ENCODE peak calls at places on chromosomes 3 and 15, in four cellular contexts. T is coronary artery, K is HL-60, N is brain microvascular endothelial cell. M is an unnamed sample.

GRCh38 chr3:176767385-176767784 is 429.9 kb downstream of the TBL1XR1 start:
- DNase-seq in T (no peak), N (peak), K (no peak), M (no peak)

GRCh38 chr3:105402287-105402801 is 35.6 kb downstream of the ALCAM start:
- DNase-seq in N (peak), K (no peak), T (no peak), M (no peak)

GRCh38 chr3:116445291-116445841 is at the start of gene LSAMP:
- DNase-seq in K (no peak), N (no peak), T (no peak), M (no peak)

GRCh38 chr3:170476291-170476690 is 57.6 kb downstream of the CLDN11 start:
- DNase-seq in N (no peak), K (no peak), T (no peak), M (no peak)

GRCh38 chr15:43975326-43975725 is 148.5 kb downstream of the WDR76 start:
- DNase-seq in T (no peak), N (no peak), K (no peak), M (no peak)

GRCh38 chr3:197792019-197792647 is 1.1 kb downstream of the LRCH3 start:
- DNase-seq in K (no peak), N (no peak), T (no peak), M (no peak)

GRCh38 chr15:72227192-72227586 is 3.8 kb downstream of the PKM start:
- DNase-seq in N (peak), T (no peak), K (peak), M (no peak)

GRCh38 chr3:190194506-190194905 is 73.8 kb upstream of the P3H2 start:
- DNase-seq in K (no peak), T (no peak), N (no peak), M (no peak)

GRCh38 chr3:65318231-65318630 is 630.4 kb upstream of the ADAMTS9 start:
- DNase-seq in K (no peak), T (no peak), N (no peak), M (no peak)

GRCh38 chr15:39580630-39581500 is at the start of gene THBS1:
- DNase-seq in N (peak), K (peak), T (peak), M (peak)

GRCh38 chr3:127999509-128000106 is 52.6 kb upstream of the SEC61A1 start:
- DNase-seq in T (no peak), K (no peak), N (no peak), M (peak)

GRCh38 chr3:86845731-86846130 is 145.2 kb downstream of the VGLL3 start:
- DNase-seq in T (no peak), K (no peak), N (no peak), M (no peak)

GRCh38 chr3:5576277-5577011 is 388.9 kb downstream of the EDEM1 start:
- DNase-seq in N (no peak), T (no peak), K (no peak), M (no peak)

GRCh38 chr15:81296673-81297072 is 27.3 kb downstream of the STARD5 start:
- DNase-seq in N (no peak), K (peak), T (no peak), M (no peak)

GRCh38 chr15:69718916-69719315 is 266.3 kb downstream of the RPLP1 start:
- DNase-seq in T (no peak), K (peak), N (no peak), M (no peak)

GRCh38 chr3:142447308-142447851 is 457 bp downstream of the XRN1 start:
- DNase-seq in N (peak), T (peak), K (peak), M (no peak)

DNA sequence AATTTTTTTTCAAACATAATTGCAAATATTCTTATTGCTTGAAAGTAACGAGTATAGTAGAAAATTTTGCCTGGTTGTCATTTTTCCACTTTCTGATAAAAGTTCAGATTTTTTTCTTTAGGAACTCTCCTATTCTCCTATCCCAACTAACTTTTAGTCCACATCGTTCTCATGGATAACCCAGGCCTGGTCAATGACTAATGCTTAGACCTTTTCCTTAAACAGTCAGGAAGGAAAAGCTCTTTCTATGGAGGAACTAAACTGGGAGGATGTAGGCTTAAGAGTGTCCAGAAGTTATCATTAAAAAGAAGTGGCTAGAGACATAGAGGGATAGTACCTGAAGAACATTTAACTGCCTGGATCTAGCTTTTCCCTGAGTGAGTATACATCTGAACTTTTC is 26.7 kb downstream of the CIP2A start:
- DNase-seq in N (no peak), T (no peak), K (no peak), M (no peak)
- TF ChIP-seq CTCF in N (no peak), T (no peak), K (no peak), M (no peak)

GRCh38 chr3:84974347-84974746 is 15.6 kb downstream of the CADM2 start:
- DNase-seq in N (no peak), T (no peak), K (no peak), M (no peak)

GRCh38 chr3:84980011-84980410 is 21.2 kb downstream of the CADM2 start:
- DNase-seq in K (no peak), T (no peak), N (no peak), M (no peak)

GRCh38 chr3:84980456-84980855 is 21.7 kb downstream of the CADM2 start:
- DNase-seq in K (no peak), T (no peak), N (no peak), M (no peak)

GRCh38 chr3:84977021-84977420 is 18.2 kb downstream of the CADM2 start:
- DNase-seq in N (no peak), T (no peak), K (no peak), M (no peak)

GRCh38 chr3:84978833-84979232 is 20.0 kb downstream of the CADM2 start:
- DNase-seq in T (no peak), N (no peak), K (no peak), M (no peak)
- TF ChIP-seq CTCF in T (no peak), N (no peak), K (no peak), M (no peak)

GRCh38 chr3:136250862-136251460 is 821 bp downstream of the PCCB start:
- DNase-seq in T (peak), K (peak), N (peak), M (no peak)
- TF ChIP-seq CTCF in T (no peak), K (peak), N (peak), M (no peak)

GRCh38 chr3:99586680-99587079 is 51.7 kb upstream of the COL8A1 start:
- DNase-seq in N (no peak), K (no peak), T (no peak), M (no peak)
- TF ChIP-seq CTCF in N (no peak), K (no peak), T (no peak), M (peak)

DNA sequence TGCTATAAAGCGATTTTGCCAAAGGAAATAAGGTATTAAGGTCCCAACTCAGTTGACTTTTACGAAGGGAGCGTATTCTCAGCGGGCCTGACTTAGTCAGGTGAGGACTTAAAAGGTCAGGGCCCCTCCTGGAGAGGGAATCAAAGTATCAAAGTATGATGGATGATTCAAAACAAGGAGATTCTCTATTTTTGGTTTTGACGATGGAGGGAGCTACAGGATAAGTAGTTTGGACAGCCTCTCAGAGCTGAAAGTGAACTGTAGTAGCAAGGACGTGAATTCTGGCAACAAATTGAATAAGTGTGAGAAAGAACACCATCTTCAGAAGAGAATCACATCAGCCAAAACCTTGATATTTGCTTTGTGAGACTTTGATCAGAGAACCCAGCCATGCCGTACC is 1186.5 kb downstream of the SI start:
- DNase-seq in N (no peak), T (no peak), K (no peak), M (no peak)
- TF ChIP-seq CTCF in N (no peak), T (no peak), K (no peak), M (no peak)

GRCh38 chr3:8562081-8562595 is 60.5 kb downstream of the LMCD1 start:
- DNase-seq in N (no peak), T (no peak), K (no peak), M (no peak)

GRCh38 chr3:8561365-8561764 is 59.7 kb downstream of the LMCD1 start:
- DNase-seq in N (no peak), T (no peak), K (no peak), M (no peak)

GRCh38 chr3:8558645-8559044 is 57.0 kb downstream of the LMCD1 start:
- DNase-seq in T (peak), K (no peak), N (no peak), M (no peak)

GRCh38 chr3:8559351-8559750 is 57.7 kb downstream of the LMCD1 start:
- DNase-seq in T (no peak), K (no peak), N (no peak), M (no peak)

DNA sequence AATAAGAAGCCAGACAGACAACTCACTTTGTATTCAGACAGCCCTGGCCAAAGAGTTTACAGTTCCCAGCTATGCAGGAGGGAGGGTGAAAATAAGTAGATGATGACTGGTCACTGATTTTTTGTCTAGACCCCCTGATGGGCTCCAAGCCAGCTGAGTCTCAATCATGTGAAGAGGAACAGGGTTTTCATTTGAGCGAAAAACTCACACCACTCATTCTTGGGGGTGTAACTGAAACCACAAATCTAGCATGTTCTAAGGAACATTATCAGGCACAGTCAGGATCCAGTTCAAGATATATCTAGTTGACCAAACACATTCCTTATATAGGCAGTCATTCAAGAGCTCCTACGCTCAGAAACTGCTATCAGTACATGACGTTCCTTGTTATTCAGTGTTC is 59.0 kb downstream of the LMCD1 start:
- DNase-seq in N (peak), K (no peak), T (no peak), M (no peak)
- TF ChIP-seq CTCF in N (no peak), K (no peak), T (no peak), M (no peak)

GRCh38 chr15:88765212-88765611 is 38.0 kb upstream of the ACAN start:
- DNase-seq in N (no peak), T (no peak), K (no peak), M (no peak)

GRCh38 chr15:88759872-88760271 is 43.4 kb upstream of the ACAN start:
- DNase-seq in T (no peak), K (no peak), N (no peak), M (no peak)

GRCh38 chr15:88769161-88769971 is 33.9 kb upstream of the ACAN start:
- DNase-seq in T (no peak), N (no peak), K (no peak), M (no peak)

GRCh38 chr15:88764448-88764847 is 38.8 kb upstream of the ACAN start:
- DNase-seq in N (no peak), K (no peak), T (no peak), M (no peak)
- TF ChIP-seq CTCF in N (no peak), K (no peak), T (no peak), M (no peak)

DNA sequence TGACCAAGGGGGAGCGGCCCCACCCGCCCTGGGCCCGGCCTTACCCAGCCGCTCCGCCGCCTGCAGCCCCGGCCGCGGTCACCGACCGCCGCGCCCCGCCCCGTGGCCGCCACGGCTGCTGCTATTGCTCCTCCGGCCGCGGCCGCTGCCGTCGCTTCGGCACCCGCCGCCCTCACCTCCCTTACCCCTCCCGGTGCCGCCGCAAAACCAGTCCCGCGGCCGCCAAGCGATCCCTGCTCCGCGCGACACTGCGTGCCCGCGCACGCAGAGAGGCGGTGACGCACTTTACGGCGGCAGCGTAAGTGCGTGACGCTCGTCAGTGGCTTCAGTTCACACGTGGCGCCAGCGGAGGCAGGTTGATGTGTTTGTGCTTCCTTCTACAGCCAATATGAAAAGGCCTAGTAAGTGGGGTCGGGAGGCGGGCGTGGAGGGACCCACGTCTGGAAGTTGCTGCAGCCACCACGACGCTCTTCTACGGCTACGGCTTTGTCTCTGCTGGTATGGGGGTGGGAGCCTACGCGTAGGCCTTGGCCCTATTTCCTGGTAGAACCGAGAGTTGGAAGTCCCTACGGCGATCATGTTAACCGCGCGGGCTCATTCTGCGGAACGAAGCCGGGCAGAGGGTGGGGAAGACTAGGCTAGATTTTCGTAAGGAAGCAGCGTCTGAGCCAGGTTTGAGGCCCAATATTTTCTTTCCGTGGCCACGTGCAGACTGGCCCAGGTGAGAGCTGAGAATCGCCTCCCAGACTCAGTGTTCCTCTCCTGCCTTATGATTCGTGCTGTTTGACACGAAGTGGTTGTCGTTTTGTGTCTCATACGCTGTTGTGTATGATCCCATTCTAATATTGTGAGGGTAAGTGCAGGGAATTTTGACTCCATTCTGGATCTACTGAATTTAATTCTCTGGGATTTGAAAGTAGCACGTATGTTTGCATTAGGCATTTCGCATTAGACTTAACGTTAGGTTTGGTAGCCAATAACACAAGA is at the start of the genes GNL3 and PBRM1:
- DNase-seq in T (peak), N (peak), K (peak), M (peak)
- TF ChIP-seq CTCF in T (no peak), N (no peak), K (no peak), M (no peak)

GRCh38 chr3:43215138-43215537 is 71.2 kb upstream of the SNRK start:
- DNase-seq in N (no peak), T (no peak), K (no peak), M (no peak)

GRCh38 chr3:43214616-43215015 is 71.7 kb upstream of the SNRK start:
- DNase-seq in T (no peak), N (peak), K (no peak), M (no peak)

GRCh38 chr3:43217206-43217605 is 69.1 kb upstream of the SNRK start:
- DNase-seq in N (no peak), K (no peak), T (no peak), M (no peak)

GRCh38 chr3:43217633-43218032 is 68.7 kb upstream of the SNRK start:
- DNase-seq in K (no peak), N (no peak), T (no peak), M (no peak)

DNA sequence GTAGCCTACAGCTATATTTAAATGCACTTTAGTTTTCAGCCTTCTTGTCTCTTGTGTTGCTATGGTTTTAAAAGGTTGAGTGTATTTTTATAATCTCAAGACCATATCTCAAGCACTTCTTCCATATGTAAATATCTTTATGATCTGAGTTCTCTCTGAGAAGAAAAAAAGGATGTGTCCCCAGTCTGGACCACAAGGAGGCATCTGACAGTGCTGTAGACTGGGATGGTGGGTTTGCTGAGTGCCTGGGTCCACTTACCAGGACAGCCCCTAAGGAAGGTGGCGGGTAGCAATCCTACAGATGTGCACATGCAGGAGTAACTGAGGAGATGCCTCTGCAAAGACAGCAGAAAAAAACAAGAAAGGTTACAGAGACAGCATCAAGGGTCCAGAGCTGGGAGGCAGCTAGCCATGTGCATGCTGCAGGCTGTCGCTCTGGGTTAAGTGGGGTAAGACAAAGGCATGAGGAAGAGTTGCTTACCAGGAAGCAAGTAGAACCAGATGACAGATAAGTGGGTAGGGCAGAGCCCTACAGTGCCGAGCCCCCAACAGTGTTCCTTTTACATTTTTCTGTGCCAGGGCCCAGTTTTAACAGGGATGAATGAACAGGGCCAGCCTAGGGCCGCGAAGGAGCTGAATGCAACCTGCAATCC is 70.5 kb upstream of the SNRK start:
- DNase-seq in N (no peak), T (no peak), K (no peak), M (no peak)
- TF ChIP-seq CTCF in N (no peak), T (no peak), K (no peak), M (peak)

GRCh38 chr3:66572938-66573710 is 72.3 kb upstream of the LRIG1 start:
- DNase-seq in N (no peak), K (no peak), T (no peak), M (no peak)
- TF ChIP-seq CTCF in N (peak), K (peak), T (no peak), M (peak)